ENCODE peak calls at places on chromosome 4, in five cellular contexts. One of them, this sample, is unnamed.
A peak's percentile ranks its signal among the peaks of the same experiment; 100 is the strongest.

GRCh38 chr4:13511101-13511500 is 27.0 kb upstream of the RAB28 start:
- DNase-seq in A549: no peak
- DNase-seq in ascending aorta: no peak
- DNase-seq in H9: no peak
- DNase-seq in stomach: no peak
- DNase-seq in this sample: no peak

GRCh38 chr4:14965071-14965470 is 37.2 kb upstream of the CPEB2 start:
- DNase-seq in ascending aorta: no peak
- DNase-seq in H9: no peak
- DNase-seq in A549: no peak
- DNase-seq in stomach: no peak
- DNase-seq in this sample: no peak

GRCh38 chr4:74447636-74448233 is 2.8 kb downstream of the AREG start:
- DNase-seq in ascending aorta: no peak
- DNase-seq in H9: no peak
- DNase-seq in stomach: no peak
- DNase-seq in A549: no peak
- DNase-seq in this sample: no peak

GRCh38 chr4:25096553-25097443 is 63.5 kb downstream of the SEPSECS start:
- DNase-seq in A549: no peak
- DNase-seq in H9: no peak
- DNase-seq in ascending aorta: no peak
- DNase-seq in stomach: no peak
- DNase-seq in this sample: no peak

GRCh38 chr4:99723555-99724450 is 66.2 kb upstream of the C4orf54 start:
- DNase-seq in H9: peak; percentile 31
- DNase-seq in stomach: peak; percentile 71
- DNase-seq in ascending aorta: peak; percentile 69
- DNase-seq in A549: peak; percentile 38
- DNase-seq in this sample: peak; percentile 92

GRCh38 chr4:56656346-56656643 is 24.8 kb downstream of the HOPX start:
- DNase-seq in H9: no peak
- DNase-seq in stomach: peak; percentile 36
- DNase-seq in A549: no peak
- DNase-seq in ascending aorta: no peak
- DNase-seq in this sample: no peak

GRCh38 chr4:64777286-64777685 is 368.0 kb upstream of the TECRL start:
- DNase-seq in H9: no peak
- DNase-seq in A549: no peak
- DNase-seq in ascending aorta: no peak
- DNase-seq in stomach: no peak
- DNase-seq in this sample: no peak

GRCh38 chr4:57102050-57102564 is 8.1 kb downstream of the IGFBP7 start:
- DNase-seq in A549: no peak
- DNase-seq in H9: no peak
- DNase-seq in stomach: no peak
- DNase-seq in ascending aorta: peak; percentile 85
- DNase-seq in this sample: peak; percentile 67

GRCh38 chr4:23060776-23061175 is 368.0 kb downstream of the GBA3 start:
- DNase-seq in A549: no peak
- DNase-seq in ascending aorta: no peak
- DNase-seq in stomach: no peak
- DNase-seq in H9: no peak
- DNase-seq in this sample: no peak

GRCh38 chr4:168409089-168409801 is 71.0 kb downstream of the DDX60L start:
- DNase-seq in stomach: no peak
- DNase-seq in A549: no peak
- DNase-seq in ascending aorta: no peak
- DNase-seq in H9: no peak
- DNase-seq in this sample: no peak

GRCh38 chr4:13865871-13866669 is 238.5 kb upstream of the BOD1L1 start:
- DNase-seq in H9: no peak
- DNase-seq in A549: no peak
- DNase-seq in stomach: no peak
- DNase-seq in ascending aorta: no peak
- DNase-seq in this sample: no peak

GRCh38 chr4:40953253-40954118 is 203.7 kb downstream of the NSUN7 start:
- DNase-seq in ascending aorta: peak; percentile 71
- DNase-seq in H9: no peak
- DNase-seq in A549: no peak
- DNase-seq in stomach: no peak
- DNase-seq in this sample: no peak

GRCh38 chr4:181503800-181504364 is 739.3 kb upstream of the TENM3 start:
- DNase-seq in stomach: no peak
- DNase-seq in H9: peak; percentile 43
- DNase-seq in ascending aorta: no peak
- DNase-seq in A549: no peak
- DNase-seq in this sample: no peak

GRCh38 chr4:150001815-150002214 is 76.4 kb upstream of the DCLK2 start:
- DNase-seq in ascending aorta: no peak
- DNase-seq in stomach: no peak
- DNase-seq in A549: no peak
- DNase-seq in H9: no peak
- DNase-seq in this sample: no peak

GRCh38 chr4:7620814-7621176 is 186.1 kb upstream of the PSAPL1 start:
- DNase-seq in H9: no peak
- DNase-seq in ascending aorta: no peak
- DNase-seq in A549: no peak
- DNase-seq in stomach: no peak
- DNase-seq in this sample: no peak

GRCh38 chr4:113820164-113820563 is 58.6 kb upstream of the CAMK2D start:
- DNase-seq in ascending aorta: no peak
- DNase-seq in A549: no peak
- DNase-seq in H9: no peak
- DNase-seq in stomach: no peak
- DNase-seq in this sample: no peak

GRCh38 chr4:7872264-7872771 is 67.3 kb downstream of the AFAP1 start:
- DNase-seq in A549: no peak
- DNase-seq in H9: no peak
- DNase-seq in ascending aorta: peak; percentile 68
- DNase-seq in stomach: no peak
- DNase-seq in this sample: no peak

GRCh38 chr4:183012862-183013855 is 85.9 kb upstream of the WWC2 start:
- DNase-seq in A549: no peak
- DNase-seq in stomach: no peak
- DNase-seq in ascending aorta: no peak
- DNase-seq in H9: peak; percentile 54
- DNase-seq in this sample: no peak

GRCh38 chr4:24519649-24520048 is 64.7 kb downstream of the DHX15 start:
- DNase-seq in ascending aorta: no peak
- DNase-seq in stomach: peak; percentile 32
- DNase-seq in A549: no peak
- DNase-seq in H9: no peak
- DNase-seq in this sample: peak; percentile 71

GRCh38 chr4:106347167-106347566 is 21.4 kb downstream of the GIMD1 start:
- DNase-seq in ascending aorta: no peak
- DNase-seq in A549: no peak
- DNase-seq in H9: no peak
- DNase-seq in stomach: no peak
- DNase-seq in this sample: no peak

GRCh38 chr4:169689681-169690080 is 68.1 kb downstream of the HPF1 start:
- DNase-seq in ascending aorta: no peak
- DNase-seq in stomach: no peak
- DNase-seq in H9: no peak
- DNase-seq in A549: no peak
- DNase-seq in this sample: no peak

GRCh38 chr4:54233697-54234496 is 4.8 kb downstream of the PDGFRA start:
- DNase-seq in H9: peak; percentile 73
- DNase-seq in ascending aorta: peak; percentile 87
- DNase-seq in stomach: peak; percentile 81
- DNase-seq in A549: peak; percentile 42
- DNase-seq in this sample: peak; percentile 76

GRCh38 chr4:111664546-111664945 is 480.7 kb upstream of the FAM241A start:
- DNase-seq in H9: no peak
- DNase-seq in stomach: no peak
- DNase-seq in A549: no peak
- DNase-seq in ascending aorta: no peak
- DNase-seq in this sample: no peak

GRCh38 chr4:105191621-105192210 is 45.0 kb downstream of the TET2 start:
- DNase-seq in stomach: no peak
- DNase-seq in ascending aorta: no peak
- DNase-seq in H9: no peak
- DNase-seq in A549: no peak
- DNase-seq in this sample: no peak
- H3K27ac ChIP-seq in stomach: no peak overlapping the region
- H3K27ac ChIP-seq in ascending aorta: peak overlapping the region; percentile 68
- H3K27ac ChIP-seq in H9: no peak overlapping the region
- H3K27ac ChIP-seq in A549: no peak overlapping the region
- H3K27ac ChIP-seq in this sample: peak overlapping the region; percentile 43

DNA sequence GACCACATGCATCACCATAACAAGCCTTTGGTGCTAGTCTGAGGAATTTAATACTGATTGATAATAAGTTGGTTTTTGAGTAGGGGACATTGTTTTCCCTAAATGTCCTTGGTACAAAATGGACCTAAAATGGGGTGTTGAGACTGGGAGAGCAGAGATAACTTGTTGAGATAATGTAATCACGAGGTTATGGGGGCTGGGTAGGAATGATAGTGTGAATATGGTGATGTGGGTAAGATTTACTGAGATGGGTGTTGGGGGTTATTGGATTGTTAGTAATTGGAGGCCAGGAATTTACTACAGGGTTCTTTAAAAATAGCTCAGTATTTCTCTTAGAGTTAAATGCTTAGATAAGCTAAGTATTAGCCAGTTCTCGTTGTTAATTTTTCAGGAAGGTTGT is 3.9 kb downstream of the BMP2K start:
- DNase-seq in stomach: no peak
- DNase-seq in H9: no peak
- DNase-seq in ascending aorta: no peak
- DNase-seq in A549: no peak
- DNase-seq in this sample: no peak
- H3K4me1 ChIP-seq in stomach: peaks cover 57% of the 10 kb centered on the region
- H3K4me1 ChIP-seq in H9: no peaks in the 10 kb centered on the region
- H3K4me1 ChIP-seq in ascending aorta: no peaks in the 10 kb centered on the region
- H3K4me1 ChIP-seq in A549: peaks cover 12% of the 10 kb centered on the region
- H3K4me1 ChIP-seq in this sample: peaks cover 4% of the 10 kb centered on the region

GRCh38 chr4:2930135-2930805 is 32.9 kb downstream of the NOP14 start:
- DNase-seq in A549: no peak
- DNase-seq in ascending aorta: no peak
- DNase-seq in stomach: peak; percentile 50
- DNase-seq in H9: peak; percentile 20
- DNase-seq in this sample: peak; percentile 5
- H3K27ac ChIP-seq in A549: no peak overlapping the region
- H3K27ac ChIP-seq in ascending aorta: peak overlapping the region; percentile 54
- H3K27ac ChIP-seq in stomach: peak overlapping the region; percentile 84
- H3K27ac ChIP-seq in H9: no peak overlapping the region
- H3K27ac ChIP-seq in this sample: no peak overlapping the region

GRCh38 chr4:86939737-86940141 is 4.9 kb downstream of the AFF1 start:
- DNase-seq in stomach: no peak
- DNase-seq in A549: no peak
- DNase-seq in H9: no peak
- DNase-seq in ascending aorta: no peak
- DNase-seq in this sample: no peak

GRCh38 chr4:86940176-86940575 is 5.4 kb downstream of the AFF1 start:
- DNase-seq in H9: no peak
- DNase-seq in stomach: no peak
- DNase-seq in ascending aorta: no peak
- DNase-seq in A549: no peak
- DNase-seq in this sample: no peak

GRCh38 chr4:86942185-86942666 is 7.4 kb downstream of the AFF1 start:
- DNase-seq in stomach: no peak
- DNase-seq in ascending aorta: no peak
- DNase-seq in H9: no peak
- DNase-seq in A549: peak; percentile 27
- DNase-seq in this sample: no peak

GRCh38 chr4:86939123-86939522 is 4.3 kb downstream of the AFF1 start:
- DNase-seq in ascending aorta: no peak
- DNase-seq in A549: no peak
- DNase-seq in H9: no peak
- DNase-seq in stomach: no peak
- DNase-seq in this sample: no peak

GRCh38 chr4:86940920-86941460 is 6.2 kb downstream of the AFF1 start:
- DNase-seq in ascending aorta: no peak
- DNase-seq in A549: no peak
- DNase-seq in stomach: no peak
- DNase-seq in H9: no peak
- DNase-seq in this sample: no peak
- H3K4me1 ChIP-seq in ascending aorta: peaks cover 5% of the 10 kb centered on the region
- H3K4me1 ChIP-seq in A549: peaks cover 56% of the 10 kb centered on the region
- H3K4me1 ChIP-seq in stomach: peaks cover 95% of the 10 kb centered on the region
- H3K4me1 ChIP-seq in H9: peaks cover 10% of the 10 kb centered on the region
- H3K4me1 ChIP-seq in this sample: peaks cover 32% of the 10 kb centered on the region

DNA sequence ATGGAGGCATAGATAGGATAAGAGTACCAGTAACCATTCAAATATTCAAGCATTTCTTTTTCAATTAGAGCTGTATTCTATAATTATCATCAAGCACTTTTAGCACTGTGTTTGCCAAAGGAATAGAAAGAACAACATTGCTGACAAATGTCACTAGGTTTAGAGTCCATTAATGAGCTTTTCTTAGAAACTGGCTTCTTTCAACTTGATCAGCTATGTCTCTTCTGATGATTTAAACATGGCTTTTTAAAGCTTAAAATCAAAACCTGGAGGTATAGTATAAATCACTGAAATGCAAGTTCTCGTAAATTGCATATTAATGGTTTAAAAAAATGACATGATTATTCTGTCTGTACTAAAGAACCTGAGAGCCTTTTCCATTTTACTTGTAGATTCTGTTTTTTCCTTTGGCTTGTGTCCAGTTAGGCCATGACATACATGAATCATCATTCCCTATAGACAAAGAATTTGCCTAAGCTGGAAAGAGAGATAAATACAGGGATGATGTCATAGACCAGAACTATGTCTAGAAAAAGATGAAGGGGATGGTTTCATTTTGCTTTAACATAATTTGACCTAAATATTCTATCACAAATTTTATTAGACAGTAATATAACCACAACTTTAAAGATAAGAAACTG is 340.1 kb upstream of the CTSO start:
- DNase-seq in A549: no peak
- DNase-seq in ascending aorta: no peak
- DNase-seq in stomach: no peak
- DNase-seq in H9: no peak
- DNase-seq in this sample: no peak
- H3K27ac ChIP-seq in A549: no peak overlapping the region
- H3K27ac ChIP-seq in ascending aorta: no peak overlapping the region
- H3K27ac ChIP-seq in stomach: no peak overlapping the region
- H3K27ac ChIP-seq in H9: no peak overlapping the region
- H3K27ac ChIP-seq in this sample: no peak overlapping the region

This sample was measured in adrenal gland.